ENCODE peak calls at places on chromosomes 13 and 19, in ten cellular contexts. Z is dorsolateral prefrontal cortex; S is AG08396; N is naive thymus-derived CD4-positive, alpha-beta T cell; T is stimulated activated CD4-positive, alpha-beta T cell treated with anti-CD3 and anti-CD28 coated beads, TNF-alpha, amount 100 ng/mL, for 1 hour; H is iris pigment epithelial cell; J is activated CD4-positive, CD25-positive, alpha-beta regulatory T cell treated with anti-CD3 and anti-CD28 coated beads, Interleukin-2, amount 50 U/mL, for 16 hours; K is WTC11; G is T-helper 2 cell; E is effector CD4-positive, alpha-beta T cell. V is an unnamed sample.

GRCh38 chr19:5880604-5881078 is 10.3 kb upstream of the FUT5 start:
- DNase-seq in Z (no peak), S (peak), N (no peak), T (no peak), H (peak), J (no peak), K (peak), G (no peak), E (no peak), V (no peak)

GRCh38 chr19:12668937-12669271 is 2.3 kb downstream of the WDR83 start:
- DNase-seq in Z (peak), S (peak), N (peak), T (peak), H (peak), J (peak), K (no peak), G (peak), E (peak), V (peak)

GRCh38 chr19:45179848-45180370 is 1.3 kb downstream of the BLOC1S3 start:
- DNase-seq in Z (no peak), S (no peak), N (no peak), T (no peak), H (no peak), J (no peak), K (no peak), G (no peak), E (no peak), V (no peak)

GRCh38 chr13:53151692-53152421 is 123.2 kb downstream of the OLFM4 start:
- DNase-seq in Z (no peak), S (peak), N (no peak), T (no peak), H (peak), J (no peak), K (peak), G (no peak), E (no peak), V (no peak)

GRCh38 chr13:40230833-40231266 is 435.6 kb downstream of the FOXO1 start:
- DNase-seq in Z (no peak), S (peak), N (no peak), T (no peak), H (peak), J (no peak), K (no peak), G (no peak), E (no peak), V (no peak)

GRCh38 chr13:24644051-24644450 is 36.2 kb upstream of the ATP12A start:
- DNase-seq in Z (no peak), S (no peak), N (no peak), T (no peak), H (peak), J (no peak), K (no peak), G (no peak), E (no peak), V (no peak)

GRCh38 chr13:102286326-102286725 is 115.5 kb downstream of the FGF14 start:
- DNase-seq in Z (no peak), S (peak), N (no peak), T (no peak), H (peak), J (no peak), K (no peak), G (no peak), E (no peak), V (no peak)

GRCh38 chr13:49214917-49215376 is 5.2 kb upstream of the MLNR start:
- DNase-seq in Z (no peak), S (no peak), N (no peak), T (no peak), H (peak), J (no peak), K (peak), G (no peak), E (no peak), V (peak)

V was measured in lung.